ENCODE peak calls at places on chromosomes 11 and 22, in four cellular contexts. Q is right lobe of liver, H is pancreas, O is fibroblast of mammary gland. X is an unnamed sample.

GRCh38 chr22:39488563-39489083 is 13.5 kb upstream of the MIEF1 start:
- DNase-seq in O (no peak), H (no peak), Q (no peak), X (no peak)

GRCh38 chr11:93983542-93984204 is 37.5 kb upstream of the HEPHL1 start:
- DNase-seq in H (no peak), O (no peak), Q (no peak), X (no peak)

GRCh38 chr11:115613986-115614625 is 109.9 kb upstream of the CADM1 start:
- DNase-seq in H (no peak), Q (no peak), O (peak; percentile 6), X (no peak)

GRCh38 chr11:12724301-12725046 is 50.3 kb downstream of the TEAD1 start:
- DNase-seq in Q (peak; percentile 52), H (no peak), O (peak; percentile 95), X (no peak)

GRCh38 chr11:111655924-111656323 is 53.7 kb downstream of the SIK2 start:
- DNase-seq in H (no peak), Q (no peak), O (no peak), X (no peak)

GRCh38 chr11:19963697-19964340 is 196.5 kb downstream of the DBX1 start:
- DNase-seq in Q (no peak), O (no peak), H (no peak), X (no peak)

GRCh38 chr11:31636983-31637382 is 127.4 kb downstream of the ELP4 start:
- DNase-seq in O (no peak), Q (no peak), H (no peak), X (no peak)

GRCh38 chr11:71444811-71445210 is 3.4 kb downstream of the DHCR7 start:
- DNase-seq in O (no peak), H (no peak), Q (peak; percentile 27), X (peak; percentile 11)

GRCh38 chr11:126189109-126189929 is 22.1 kb downstream of the RPUSD4 start:
- DNase-seq in O (no peak), Q (no peak), H (peak; percentile 46), X (no peak)

GRCh38 chr22:32836286-32836859 is 34.9 kb downstream of the TIMP3 start:
- DNase-seq in H (no peak), Q (no peak), O (peak; percentile 26), X (no peak)

GRCh38 chr11:61969838-61970452 is 2.5 kb upstream of the FTH1 start:
- DNase-seq in O (peak; percentile 93), H (no peak), Q (no peak), X (no peak)

GRCh38 chr11:128732471-128733277 is 38.8 kb downstream of the FLI1 start:
- DNase-seq in O (no peak), H (no peak), Q (no peak), X (no peak)

GRCh38 chr11:16783321-16783801 is 44.9 kb downstream of the C11orf58 start:
- DNase-seq in H (no peak), O (no peak), Q (no peak), X (no peak)

GRCh38 chr22:28574159-28574788 is 105.4 kb downstream of the TTC28 start:
- DNase-seq in Q (no peak), H (no peak), O (no peak), X (no peak)

GRCh38 chr11:120883404-120884135 is 140.3 kb upstream of the TBCEL start:
- DNase-seq in Q (no peak), H (no peak), O (peak; percentile 62), X (no peak)

GRCh38 chr11:22582011-22582410 is 43.6 kb downstream of the FANCF start:
- DNase-seq in Q (no peak), O (no peak), H (no peak), X (no peak)

GRCh38 chr22:37312549-37313183 is 30.4 kb downstream of the CYTH4 start:
- DNase-seq in Q (no peak), O (no peak), H (no peak), X (no peak)

GRCh38 chr11:127492025-127492424 is 491.5 kb upstream of the KIRREL3 start:
- DNase-seq in O (no peak), Q (no peak), H (no peak), X (no peak)

GRCh38 chr11:66882540-66882939 is 25.7 kb downstream of the LRFN4 start:
- DNase-seq in O (no peak), Q (peak; percentile 73), H (no peak), X (no peak)

GRCh38 chr11:66880484-66881211 is 23.8 kb downstream of the LRFN4 start:
- DNase-seq in Q (no peak), H (no peak), O (no peak), X (no peak)

GRCh38 chr11:66881927-66882452 is 25.1 kb downstream of the LRFN4 start:
- DNase-seq in H (no peak), O (no peak), Q (no peak), X (no peak)

GRCh38 chr11:66879583-66879982 is 22.7 kb downstream of the LRFN4 start:
- DNase-seq in H (no peak), O (no peak), Q (no peak), X (no peak)

GRCh38 chr11:66881436-66881835 is 24.6 kb downstream of the LRFN4 start:
- DNase-seq in H (no peak), O (no peak), Q (no peak), X (no peak)
- TF ChIP-seq CTCF in H (no peak), O (no peak), Q (no peak), X (no peak)

GRCh38 chr11:1078191-1078601 is 3.5 kb downstream of the MUC2 start:
- DNase-seq in O (no peak), Q (no peak), H (peak; percentile 56), X (peak; percentile 47)

GRCh38 chr11:1077033-1077416 is 2.4 kb downstream of the MUC2 start:
- DNase-seq in Q (no peak), H (no peak), O (no peak), X (peak; percentile 20)

GRCh38 chr11:1076061-1076665 is 1.5 kb downstream of the MUC2 start:
- DNase-seq in H (no peak), O (no peak), Q (no peak), X (peak; percentile 34)

GRCh38 chr11:1075341-1075911 is 752 bp downstream of the MUC2 start:
- DNase-seq in O (no peak), H (no peak), Q (no peak), X (peak; percentile 23)

DNA sequence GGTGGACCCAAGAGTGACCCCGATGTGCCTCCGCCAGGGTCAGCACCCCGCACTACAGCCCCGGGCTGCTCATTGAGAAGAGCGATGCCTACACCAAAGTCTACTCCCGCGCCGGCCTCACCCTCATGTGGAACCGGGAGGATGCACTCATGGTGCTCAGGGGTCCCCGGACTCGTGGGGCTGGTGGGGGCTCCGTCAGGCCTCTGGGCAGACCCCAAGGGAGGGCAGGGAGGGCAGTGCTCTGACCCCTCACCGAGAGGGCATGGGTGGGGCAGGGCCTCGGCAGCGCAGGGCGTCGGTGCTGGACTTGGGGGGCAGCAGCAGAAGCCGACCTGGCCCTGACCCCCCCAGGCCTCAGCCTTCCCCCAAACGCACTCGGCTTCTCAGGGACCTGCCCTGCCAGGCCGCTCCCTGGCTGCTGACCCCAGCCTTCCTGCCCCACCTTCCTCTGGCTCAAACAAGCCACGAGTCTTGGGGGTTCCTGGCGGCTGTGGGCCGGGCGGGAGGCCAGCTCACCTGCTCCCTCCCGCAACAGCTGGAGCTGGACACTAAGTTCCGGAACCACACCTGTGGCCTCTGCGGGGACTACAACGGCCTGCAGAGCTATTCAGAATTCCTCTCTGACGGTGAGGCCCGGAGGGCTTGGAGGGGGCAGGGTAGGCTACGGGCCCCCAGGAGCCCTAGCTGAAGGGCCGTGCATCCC is 2.9 kb downstream of the MUC2 start:
- DNase-seq in H (no peak), Q (no peak), O (no peak), X (peak; percentile 37)
- TF ChIP-seq CTCF in H (no peak), Q (no peak), O (no peak), X (no peak)

DNA sequence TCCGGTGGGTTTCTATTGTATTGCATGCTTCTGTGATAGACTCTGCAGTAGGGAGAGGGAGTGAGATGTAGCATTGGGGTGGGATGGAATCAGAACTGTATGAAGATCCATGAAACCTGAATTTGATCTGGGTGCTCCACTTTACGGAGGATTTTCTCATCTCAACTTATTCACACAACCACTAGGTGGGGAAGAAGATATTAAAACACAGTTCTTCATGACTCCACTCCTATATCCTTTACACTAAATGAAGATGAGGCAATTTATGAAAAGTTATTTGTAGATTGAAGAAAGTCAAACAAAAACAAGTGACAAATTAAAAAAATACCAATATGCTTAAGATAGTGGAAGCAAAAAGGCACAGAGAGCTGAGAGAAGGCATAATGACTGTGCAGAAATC is 92.6 kb upstream of the PDGFD start:
- DNase-seq in O (peak; percentile 6), H (no peak), Q (no peak), X (no peak)
- TF ChIP-seq CTCF in O (peak; percentile 6), H (no peak), Q (no peak), X (no peak)

DNA sequence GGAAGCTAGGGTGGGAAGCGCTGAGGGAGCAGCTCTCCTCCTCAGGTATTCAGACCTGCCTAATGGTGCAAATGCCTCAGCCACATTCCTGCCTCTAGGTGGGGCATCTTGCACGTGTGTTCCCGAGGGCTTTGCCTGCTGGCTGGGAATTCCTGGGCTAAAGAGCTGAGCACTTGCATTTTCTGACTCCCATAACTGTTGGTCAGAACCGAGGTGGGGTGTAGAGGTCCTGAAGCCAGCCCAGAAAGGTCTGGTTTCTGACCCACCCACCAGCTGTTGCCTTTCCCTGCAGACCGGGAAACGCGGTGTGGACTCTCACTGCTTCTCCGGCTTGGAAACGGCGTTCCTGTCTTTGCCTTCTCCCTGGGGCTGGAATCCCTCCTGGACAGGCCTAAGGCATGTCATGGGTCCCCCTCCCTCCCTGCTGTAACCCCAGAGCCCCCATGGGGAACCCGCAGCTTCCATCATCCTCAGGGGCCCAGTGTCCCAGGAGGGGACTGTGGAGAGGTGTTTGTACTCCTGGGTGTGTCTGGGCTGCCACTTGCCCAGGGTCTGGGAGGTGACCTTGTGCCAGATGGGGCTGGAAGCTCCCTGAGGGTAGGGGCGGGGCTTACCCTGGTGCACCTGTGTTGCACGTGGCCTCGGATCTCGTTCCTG is 24.0 kb upstream of the SMIM38 start:
- DNase-seq in H (peak; percentile 83), O (peak; percentile 63), Q (peak; percentile 77), X (no peak)
- TF ChIP-seq CTCF in H (peak; percentile 85), O (peak; percentile 79), Q (peak; percentile 89), X (no peak)

GRCh38 chr22:35956850-35957249 is 71.8 kb downstream of the RBFOX2 start:
- DNase-seq in Q (no peak), H (no peak), O (no peak), X (no peak)
- TF ChIP-seq CTCF in Q (no peak), H (no peak), O (no peak), X (no peak)

GRCh38 chr22:40588726-40589125 is 47.8 kb downstream of the MRTFA start:
- DNase-seq in Q (no peak), H (no peak), O (peak; percentile 64), X (no peak)

GRCh38 chr22:40582063-40582462 is 54.5 kb downstream of the MRTFA start:
- DNase-seq in Q (no peak), H (no peak), O (no peak), X (no peak)

GRCh38 chr22:40585205-40585778 is 51.2 kb downstream of the MRTFA start:
- DNase-seq in O (no peak), Q (no peak), H (no peak), X (no peak)

GRCh38 chr22:40583058-40583741 is 53.3 kb downstream of the MRTFA start:
- DNase-seq in H (no peak), O (no peak), Q (no peak), X (no peak)

DNA sequence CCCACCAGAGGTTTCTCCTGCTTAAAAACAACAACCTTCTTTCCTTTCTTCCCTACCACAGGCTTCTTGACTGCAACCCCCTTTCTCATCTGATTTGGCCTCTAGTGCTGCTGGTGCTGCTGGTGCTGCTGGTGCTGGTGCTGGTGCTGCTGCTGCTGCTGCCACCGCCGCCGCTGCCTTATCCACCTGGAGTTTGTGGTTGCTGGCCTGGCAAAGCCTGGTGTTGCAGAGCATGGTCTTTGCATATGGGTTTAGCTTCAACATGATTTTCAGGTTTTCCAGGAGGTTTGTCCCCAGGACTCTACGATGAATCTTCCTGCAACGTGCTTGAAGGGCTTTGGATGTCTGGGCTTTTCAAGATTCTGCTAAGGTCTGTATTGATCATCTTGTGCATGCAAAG is 49.7 kb downstream of the MRTFA start:
- DNase-seq in Q (no peak), H (no peak), O (no peak), X (no peak)
- TF ChIP-seq CTCF in Q (no peak), H (no peak), O (no peak), X (no peak)